ENCODE peak calls at places on chromosomes 5 and 9, in nine cellular contexts. I, N, Y, B, D, F, L, S and M are unnamed samples.

GRCh38 chr9:110969971-110970381 is 68.3 kb downstream of the LPAR1 start:
- DNase-seq in S (peak), B (peak), F (no peak), N (no peak), L (no peak), Y (no peak), D (no peak), I (no peak), M (no peak)

GRCh38 chr9:105912868-105913516 is 218.7 kb downstream of the TMEM38B start:
- DNase-seq in B (no peak), D (no peak), S (no peak), F (no peak), L (no peak), I (no peak), Y (no peak), N (no peak), M (no peak)

GRCh38 chr5:172407861-172408260 is 46.5 kb downstream of the SH3PXD2B start:
- DNase-seq in S (peak), Y (no peak), I (no peak), B (peak), D (peak), L (no peak), F (no peak), N (peak), M (no peak)

GRCh38 chr9:124017929-124018730 is 6.6 kb downstream of the LHX2 start:
- DNase-seq in Y (peak), S (no peak), L (no peak), N (no peak), I (peak), B (no peak), F (no peak), D (no peak), M (no peak)

GRCh38 chr5:140469259-140469658 is 67.6 kb downstream of the ANKHD1 start:
- DNase-seq in Y (no peak), B (no peak), F (no peak), L (no peak), I (no peak), N (no peak), S (no peak), D (no peak), M (no peak)

GRCh38 chr5:151810907-151811306 is 39.2 kb downstream of the G3BP1 start:
- DNase-seq in I (no peak), S (no peak), N (no peak), F (no peak), L (no peak), D (no peak), B (peak), Y (no peak), M (no peak)

GRCh38 chr5:133369161-133369783 is 243.1 kb downstream of the FSTL4 start:
- DNase-seq in Y (no peak), F (no peak), S (no peak), L (no peak), I (no peak), D (no peak), N (no peak), B (no peak), M (no peak)

GRCh38 chr5:149062371-149063016 is 368 bp downstream of the SH3TC2 start:
- DNase-seq in B (peak), I (no peak), N (no peak), L (no peak), Y (peak), D (no peak), F (no peak), S (peak), M (peak)

GRCh38 chr9:79946718-79947117 is 375.0 kb downstream of the TLE4 start:
- DNase-seq in D (no peak), Y (no peak), B (peak), S (no peak), I (no peak), N (no peak), F (no peak), L (no peak), M (peak)

DNA sequence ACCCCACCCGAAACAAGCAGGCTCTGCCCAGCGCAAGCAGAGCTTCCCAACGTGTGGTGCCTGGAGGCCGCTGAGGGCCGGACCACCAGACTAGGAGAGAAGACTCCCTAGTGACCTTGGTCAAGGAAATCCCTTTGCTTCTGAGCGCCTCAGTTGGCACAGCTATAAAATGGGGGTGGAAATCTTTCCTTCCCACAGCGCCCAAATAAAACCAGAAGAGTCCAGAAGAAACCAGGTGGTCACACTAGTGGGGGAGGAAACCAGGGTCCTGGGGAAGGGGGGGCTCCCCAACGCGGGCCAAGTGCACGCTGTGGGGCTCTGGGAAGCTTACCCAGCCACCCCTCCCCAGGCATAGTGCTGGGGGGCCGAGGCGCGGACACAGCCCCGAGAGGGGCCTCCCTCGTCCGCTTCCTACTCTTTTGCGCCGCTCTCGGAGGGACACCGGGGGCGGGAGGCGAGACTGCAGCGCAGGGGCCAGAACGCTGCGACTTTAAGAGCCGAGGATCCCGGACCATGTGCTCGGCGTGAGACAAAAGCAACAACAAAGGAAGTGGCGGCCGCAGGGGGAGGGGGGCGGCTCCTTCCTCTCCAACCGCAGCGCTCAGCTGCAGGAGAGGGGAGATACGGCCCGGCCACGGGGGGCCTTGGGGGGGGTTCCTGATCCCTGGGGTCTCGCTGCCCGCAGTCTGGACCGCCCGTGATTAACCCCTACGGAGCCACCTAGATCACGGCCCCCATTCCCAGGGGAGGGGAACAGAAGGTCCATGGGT is 885 bp downstream of the RNF44 start:
- DNase-seq in L (peak), B (peak), N (peak), S (peak), Y (peak), D (peak), I (peak), F (no peak), M (peak)
- TF ChIP-seq POLR2A in L (no peak), B (no peak), N (no peak), S (peak), Y (peak), D (peak), I (no peak), F (peak), M (no peak)

DNA sequence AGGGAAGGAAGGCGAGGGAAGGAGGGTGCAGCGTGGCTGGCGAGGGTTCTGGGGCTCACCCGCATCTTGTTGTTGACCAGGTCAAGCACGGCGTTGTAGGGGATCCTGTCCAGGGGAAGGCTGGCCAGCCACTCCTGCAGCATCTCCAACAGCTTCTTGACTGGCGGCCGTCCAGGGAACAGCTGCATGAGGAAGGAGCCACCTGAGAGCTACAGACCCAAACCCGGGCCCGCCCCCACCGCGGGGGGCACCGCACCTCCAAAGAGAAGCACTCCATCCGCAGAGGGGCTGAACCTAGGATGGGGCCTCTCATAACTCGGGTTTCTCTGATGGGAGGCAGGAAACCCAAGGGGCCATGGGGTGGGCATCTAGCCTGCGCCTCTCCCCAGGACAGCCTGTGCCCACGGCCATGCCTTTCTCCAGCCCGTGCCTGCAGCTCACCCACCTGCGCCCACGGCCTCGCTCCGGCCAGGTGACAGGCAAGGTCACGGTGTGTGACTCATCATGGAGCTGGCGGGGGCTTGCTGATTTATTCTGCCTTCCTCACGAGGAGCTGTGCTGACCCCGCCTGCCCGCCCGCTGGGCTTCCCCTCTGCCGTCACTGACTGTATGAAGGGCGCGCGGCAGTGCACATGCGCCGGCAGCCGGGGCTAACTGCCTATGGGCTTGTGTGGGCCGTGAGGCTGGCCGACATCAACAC is 11.8 kb upstream of the LHX3 start:
- DNase-seq in Y (no peak), F (no peak), B (no peak), D (no peak), S (no peak), L (no peak), N (no peak), I (no peak), M (no peak)
- TF ChIP-seq POLR2A in Y (no peak), F (no peak), B (no peak), D (no peak), S (no peak), L (no peak), N (no peak), I (no peak), M (no peak)

DNA sequence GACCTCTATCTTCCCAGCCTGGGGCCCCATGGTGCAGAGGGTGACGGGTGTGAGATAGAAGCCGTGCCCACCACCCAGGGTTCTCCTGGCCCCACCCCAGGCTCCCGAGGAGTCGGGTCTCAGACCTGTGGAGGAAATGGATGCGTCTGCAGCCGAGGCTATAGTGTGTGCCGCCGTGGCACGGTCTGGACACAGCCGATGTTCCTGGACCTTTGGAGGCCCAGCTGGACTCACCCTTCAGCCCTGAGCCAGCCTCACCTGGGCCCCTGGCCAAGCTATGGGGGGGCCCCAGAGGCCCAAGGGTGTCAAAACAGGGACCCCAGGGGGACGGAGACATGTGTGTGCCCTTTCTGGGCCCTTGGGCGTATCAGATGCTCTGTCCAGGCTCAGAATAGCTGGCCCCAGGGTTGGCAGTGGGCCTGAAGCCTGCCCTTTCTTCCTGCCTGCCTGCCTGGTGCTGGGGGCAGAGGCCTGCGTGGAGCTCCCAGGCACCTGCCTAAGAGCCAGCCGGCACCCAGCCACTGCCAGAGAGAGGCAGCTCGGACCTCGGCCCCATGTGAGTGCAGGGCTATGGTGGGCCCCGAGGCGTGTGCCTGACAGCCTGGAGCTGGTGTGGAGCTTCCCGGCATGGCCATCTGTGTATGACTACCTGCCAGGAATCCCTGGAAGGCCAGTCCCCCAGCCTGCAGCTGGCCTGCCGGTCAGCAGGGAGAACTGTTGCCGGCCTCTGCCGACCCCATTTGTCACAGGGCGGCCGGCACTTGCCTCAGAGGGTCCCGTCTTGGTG is 41.8 kb downstream of the KCNT1 start:
- DNase-seq in B (no peak), I (no peak), F (no peak), L (no peak), Y (no peak), D (no peak), S (no peak), N (no peak), M (no peak)
- TF ChIP-seq POLR2A in B (no peak), I (no peak), F (no peak), L (no peak), Y (no peak), D (no peak), S (no peak), N (no peak), M (no peak)

DNA sequence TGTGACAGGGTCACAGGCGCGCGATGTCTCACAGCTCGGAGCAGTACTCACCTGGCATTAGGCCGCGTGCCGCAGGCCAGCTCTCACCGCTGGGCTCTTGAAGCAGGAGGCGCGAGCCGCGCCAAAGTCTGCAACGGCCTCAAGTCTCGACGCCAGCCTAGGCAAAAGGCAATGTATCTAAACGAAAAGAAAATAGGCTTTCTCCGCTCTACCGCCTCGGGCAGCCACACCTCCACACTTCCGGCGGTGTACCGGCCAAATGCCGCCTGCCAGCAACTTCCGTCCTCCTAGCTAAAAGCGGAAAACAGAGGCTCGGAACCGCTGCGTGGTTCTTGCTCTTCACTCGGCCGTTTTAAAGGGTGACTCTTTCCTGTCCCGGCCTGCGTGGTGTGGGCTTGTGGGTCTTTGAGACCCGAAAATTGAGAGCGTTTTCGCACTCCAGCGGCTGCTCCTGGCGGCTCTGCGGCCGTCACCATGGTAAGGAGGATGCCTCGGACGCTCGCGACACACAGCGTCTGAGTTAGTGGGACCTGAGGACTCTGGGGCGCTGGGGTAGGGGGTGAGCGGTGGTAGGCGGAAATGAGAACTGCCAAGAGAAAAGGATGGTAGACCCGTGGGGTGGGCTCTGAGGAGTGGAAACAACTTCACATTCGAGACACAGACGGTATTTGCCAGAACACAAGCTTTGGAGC is at the start of the genes GFM2 and NSA2:
- DNase-seq in I (peak), S (peak), Y (peak), N (peak), L (peak), F (peak), B (peak), D (peak), M (peak)
- TF ChIP-seq POLR2A in I (no peak), S (peak), Y (peak), N (peak), L (peak), F (no peak), B (peak), D (peak), M (peak)

GRCh38 chr5:10421841-10422691 is 19.6 kb upstream of the ROPN1L start:
- DNase-seq in S (no peak), B (no peak), Y (peak), D (no peak), F (no peak), I (no peak), L (no peak), N (no peak), M (no peak)
- TF ChIP-seq POLR2A in S (no peak), B (no peak), Y (no peak), D (no peak), F (no peak), I (no peak), L (no peak), N (no peak), M (no peak)